ENCODE peak calls at places on chromosomes 11 and 22, in six cellular contexts. One of them, this sample, is unnamed.

GRCh38 chr22:33579448-33580093 is 340.7 kb downstream of the LARGE1 start:
- DNase-seq in SJSA1: peak; percentile 37
- DNase-seq in IMR-90: peak; percentile 38
- DNase-seq in right cardiac atrium: peak; percentile 81
- DNase-seq in A549: peak; percentile 68
- DNase-seq in pancreas: peak; percentile 66
- DNase-seq in this sample: no peak

GRCh38 chr11:46944356-46944755 is 7.8 kb downstream of the CSTPP1 start:
- DNase-seq in SJSA1: no peak
- DNase-seq in A549: no peak
- DNase-seq in right cardiac atrium: no peak
- DNase-seq in pancreas: no peak
- DNase-seq in IMR-90: no peak
- DNase-seq in this sample: no peak

GRCh38 chr11:132318421-132319157 is 948.2 kb downstream of the NTM start:
- DNase-seq in pancreas: no peak
- DNase-seq in IMR-90: peak; percentile 76
- DNase-seq in SJSA1: peak; percentile 0
- DNase-seq in right cardiac atrium: no peak
- DNase-seq in A549: no peak
- DNase-seq in this sample: no peak

GRCh38 chr11:124199702-124200101 is 16.6 kb downstream of the OR10D3 start:
- DNase-seq in right cardiac atrium: no peak
- DNase-seq in IMR-90: peak; percentile 42
- DNase-seq in pancreas: no peak
- DNase-seq in SJSA1: peak; percentile 22
- DNase-seq in A549: peak; percentile 25
- DNase-seq in this sample: no peak

GRCh38 chr11:76153609-76153949 is 52.7 kb downstream of the WNT11 start:
- DNase-seq in IMR-90: peak; percentile 40
- DNase-seq in right cardiac atrium: peak; percentile 70
- DNase-seq in A549: no peak
- DNase-seq in pancreas: no peak
- DNase-seq in SJSA1: no peak
- DNase-seq in this sample: no peak

GRCh38 chr11:17391493-17392355 is 3.3 kb upstream of the KCNJ11 start:
- DNase-seq in SJSA1: no peak
- DNase-seq in A549: no peak
- DNase-seq in right cardiac atrium: no peak
- DNase-seq in pancreas: no peak
- DNase-seq in IMR-90: no peak
- DNase-seq in this sample: no peak

GRCh38 chr11:87368876-87369480 is 331.2 kb downstream of the TMEM135 start:
- DNase-seq in right cardiac atrium: peak; percentile 38
- DNase-seq in A549: no peak
- DNase-seq in pancreas: no peak
- DNase-seq in IMR-90: no peak
- DNase-seq in SJSA1: no peak
- DNase-seq in this sample: no peak

GRCh38 chr11:132114185-132114584 is 743.8 kb downstream of the NTM start:
- DNase-seq in IMR-90: peak; percentile 25
- DNase-seq in right cardiac atrium: peak; percentile 67
- DNase-seq in pancreas: no peak
- DNase-seq in SJSA1: peak; percentile 6
- DNase-seq in A549: peak; percentile 6
- DNase-seq in this sample: no peak

GRCh38 chr11:27055065-27055682 is 14.6 kb downstream of the BBOX1 start:
- DNase-seq in A549: peak; percentile 78
- DNase-seq in pancreas: no peak
- DNase-seq in SJSA1: peak; percentile 50
- DNase-seq in IMR-90: peak; percentile 37
- DNase-seq in right cardiac atrium: no peak
- DNase-seq in this sample: no peak

GRCh38 chr11:104691129-104691528 is 207.1 kb downstream of the CASP12 start:
- DNase-seq in IMR-90: no peak
- DNase-seq in pancreas: no peak
- DNase-seq in SJSA1: no peak
- DNase-seq in A549: no peak
- DNase-seq in right cardiac atrium: no peak
- DNase-seq in this sample: no peak

GRCh38 chr11:131136476-131136875 is 220.2 kb upstream of the SNX19 start:
- DNase-seq in SJSA1: no peak
- DNase-seq in right cardiac atrium: no peak
- DNase-seq in pancreas: no peak
- DNase-seq in IMR-90: peak; percentile 83
- DNase-seq in A549: no peak
- DNase-seq in this sample: no peak

GRCh38 chr11:9057032-9057431 is 34.4 kb downstream of the SCUBE2 start:
- DNase-seq in SJSA1: no peak
- DNase-seq in pancreas: no peak
- DNase-seq in right cardiac atrium: no peak
- DNase-seq in A549: no peak
- DNase-seq in IMR-90: peak; percentile 12
- DNase-seq in this sample: no peak

GRCh38 chr11:117189941-117190544 is 9.1 kb upstream of the TAGLN start:
- DNase-seq in pancreas: no peak
- DNase-seq in A549: no peak
- DNase-seq in right cardiac atrium: peak; percentile 34
- DNase-seq in IMR-90: no peak
- DNase-seq in SJSA1: no peak
- DNase-seq in this sample: no peak

GRCh38 chr11:46352063-46352841 is 5.0 kb downstream of the DGKZ start:
- DNase-seq in A549: peak; percentile 46
- DNase-seq in right cardiac atrium: peak; percentile 74
- DNase-seq in pancreas: peak; percentile 86
- DNase-seq in SJSA1: peak; percentile 30
- DNase-seq in IMR-90: no peak
- DNase-seq in this sample: peak; percentile 80

GRCh38 chr11:12066056-12066798 is 44.2 kb upstream of the MICAL2 start:
- DNase-seq in A549: peak; percentile 98
- DNase-seq in pancreas: peak; percentile 43
- DNase-seq in SJSA1: peak; percentile 90
- DNase-seq in right cardiac atrium: no peak
- DNase-seq in IMR-90: peak; percentile 98
- DNase-seq in this sample: no peak

GRCh38 chr11:75239551-75240290 is 853 bp upstream of the TPBGL start:
- DNase-seq in A549: no peak
- DNase-seq in pancreas: peak; percentile 37
- DNase-seq in SJSA1: no peak
- DNase-seq in IMR-90: no peak
- DNase-seq in right cardiac atrium: no peak
- DNase-seq in this sample: no peak

GRCh38 chr11:28598531-28598930 is 490.3 kb downstream of the METTL15 start:
- DNase-seq in A549: no peak
- DNase-seq in IMR-90: no peak
- DNase-seq in right cardiac atrium: no peak
- DNase-seq in pancreas: no peak
- DNase-seq in SJSA1: no peak
- DNase-seq in this sample: no peak

GRCh38 chr22:30239421-30240405 is 6.8 kb downstream of the LIF start:
- DNase-seq in right cardiac atrium: no peak
- DNase-seq in SJSA1: no peak
- DNase-seq in A549: no peak
- DNase-seq in IMR-90: peak; percentile 76
- DNase-seq in pancreas: no peak
- DNase-seq in this sample: peak; percentile 15

GRCh38 chr11:118622376-118623290 is 15.2 kb downstream of the PHLDB1 start:
- DNase-seq in A549: peak; percentile 74
- DNase-seq in SJSA1: peak; percentile 94
- DNase-seq in right cardiac atrium: peak; percentile 77
- DNase-seq in pancreas: no peak
- DNase-seq in IMR-90: peak; percentile 69
- DNase-seq in this sample: no peak

GRCh38 chr11:118621071-118621815 is 13.8 kb downstream of the PHLDB1 start:
- DNase-seq in A549: no peak
- DNase-seq in right cardiac atrium: peak; percentile 95
- DNase-seq in pancreas: peak; percentile 87
- DNase-seq in IMR-90: peak; percentile 86
- DNase-seq in SJSA1: peak; percentile 61
- DNase-seq in this sample: no peak

GRCh38 chr11:118625036-118625690 is 17.7 kb downstream of the PHLDB1 start:
- DNase-seq in IMR-90: no peak
- DNase-seq in SJSA1: no peak
- DNase-seq in A549: no peak
- DNase-seq in right cardiac atrium: peak; percentile 41
- DNase-seq in pancreas: no peak
- DNase-seq in this sample: no peak

GRCh38 chr11:118621898-118622375 is 14.5 kb downstream of the PHLDB1 start:
- DNase-seq in A549: no peak
- DNase-seq in SJSA1: no peak
- DNase-seq in pancreas: no peak
- DNase-seq in IMR-90: no peak
- DNase-seq in right cardiac atrium: peak; percentile 39
- DNase-seq in this sample: no peak

GRCh38 chr11:118623291-118623655 is 15.9 kb downstream of the PHLDB1 start:
- DNase-seq in pancreas: no peak
- DNase-seq in IMR-90: peak; percentile 54
- DNase-seq in right cardiac atrium: peak; percentile 72
- DNase-seq in SJSA1: peak; percentile 34
- DNase-seq in A549: peak; percentile 32
- DNase-seq in this sample: no peak
- H3K4me3 ChIP-seq in pancreas: no peak overlapping the region
- H3K4me3 ChIP-seq in IMR-90: no peak overlapping the region
- H3K4me3 ChIP-seq in right cardiac atrium: no peak overlapping the region
- H3K4me3 ChIP-seq in SJSA1: peak overlapping the region; percentile 19
- H3K4me3 ChIP-seq in A549: no peak overlapping the region
- H3K4me3 ChIP-seq in this sample: no peak overlapping the region

GRCh38 chr22:20157416-20158183 is 6.7 kb upstream of the CCDC188 start:
- DNase-seq in A549: no peak
- DNase-seq in pancreas: no peak
- DNase-seq in right cardiac atrium: no peak
- DNase-seq in SJSA1: no peak
- DNase-seq in IMR-90: no peak
- DNase-seq in this sample: no peak

GRCh38 chr22:20159088-20159487 is 8.2 kb upstream of the CCDC188 start:
- DNase-seq in right cardiac atrium: no peak
- DNase-seq in SJSA1: no peak
- DNase-seq in A549: no peak
- DNase-seq in pancreas: no peak
- DNase-seq in IMR-90: no peak
- DNase-seq in this sample: no peak

GRCh38 chr22:20156611-20157415 is 6.0 kb upstream of the CCDC188 start:
- DNase-seq in IMR-90: peak; percentile 66
- DNase-seq in right cardiac atrium: peak; percentile 95
- DNase-seq in SJSA1: peak; percentile 72
- DNase-seq in A549: peak; percentile 62
- DNase-seq in pancreas: peak; percentile 100
- DNase-seq in this sample: peak; percentile 81

GRCh38 chr22:20158366-20159036 is 7.6 kb upstream of the CCDC188 start:
- DNase-seq in pancreas: no peak
- DNase-seq in IMR-90: no peak
- DNase-seq in SJSA1: no peak
- DNase-seq in right cardiac atrium: no peak
- DNase-seq in A549: no peak
- DNase-seq in this sample: no peak

DNA sequence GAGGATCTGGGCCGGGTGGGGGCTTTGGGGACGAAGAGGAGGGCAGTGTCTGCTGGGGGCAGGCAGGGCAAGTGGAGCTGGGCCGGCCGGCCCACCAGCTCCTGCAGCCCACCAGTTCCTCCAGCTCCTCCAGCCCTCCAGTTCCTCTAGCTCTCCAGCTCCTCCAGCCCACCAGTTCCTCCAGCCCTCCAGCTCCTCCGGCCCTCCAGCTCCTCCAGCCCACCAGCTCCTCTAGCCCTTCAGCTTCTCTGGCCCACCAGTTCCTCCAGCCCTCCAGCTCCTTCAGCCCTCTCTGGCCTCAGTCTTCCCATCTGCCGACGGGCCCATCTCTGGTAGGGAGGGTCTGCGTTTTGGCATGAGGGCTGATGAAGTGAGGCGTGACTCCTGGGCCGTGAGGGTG is 9.2 kb upstream of the CCDC188 start:
- DNase-seq in SJSA1: no peak
- DNase-seq in right cardiac atrium: no peak
- DNase-seq in IMR-90: no peak
- DNase-seq in A549: no peak
- DNase-seq in pancreas: no peak
- DNase-seq in this sample: no peak
- H3K4me3 ChIP-seq in SJSA1: no peak overlapping the region
- H3K4me3 ChIP-seq in right cardiac atrium: no peak overlapping the region
- H3K4me3 ChIP-seq in IMR-90: no peak overlapping the region
- H3K4me3 ChIP-seq in A549: no peak overlapping the region
- H3K4me3 ChIP-seq in pancreas: no peak overlapping the region
- H3K4me3 ChIP-seq in this sample: no peak overlapping the region

DNA sequence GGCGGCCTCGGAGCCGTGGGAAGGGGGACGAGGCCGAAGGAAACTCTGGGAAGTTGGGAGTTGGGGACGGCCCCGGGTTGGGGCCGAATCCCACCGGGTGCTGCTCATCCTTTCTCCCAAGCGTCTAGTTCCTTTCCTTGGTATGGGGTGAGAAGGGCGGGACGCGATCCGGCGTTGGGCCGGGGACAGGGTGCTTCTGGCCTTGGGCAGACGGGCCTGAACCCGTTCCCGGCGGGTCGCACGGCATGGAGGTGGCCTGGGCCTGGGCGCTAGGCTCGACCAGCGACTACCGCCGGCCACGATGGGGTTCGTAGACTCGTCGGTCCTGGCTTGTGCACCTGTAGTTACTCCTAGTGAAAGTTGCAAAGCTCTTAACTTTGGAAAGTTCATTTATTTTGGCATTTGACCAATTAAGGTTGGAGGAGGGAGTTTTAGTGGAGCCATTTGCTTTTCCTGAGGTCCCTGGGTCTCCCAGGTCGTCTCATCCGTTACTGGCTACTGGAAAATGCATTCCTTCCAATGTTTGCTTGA is 1.0 kb downstream of the SYT9 start:
- DNase-seq in pancreas: peak; percentile 66
- DNase-seq in IMR-90: no peak
- DNase-seq in right cardiac atrium: peak; percentile 21
- DNase-seq in SJSA1: no peak
- DNase-seq in A549: no peak
- DNase-seq in this sample: no peak
- H3K4me3 ChIP-seq in pancreas: peak overlapping the region; percentile 76
- H3K4me3 ChIP-seq in IMR-90: no peak overlapping the region
- H3K4me3 ChIP-seq in right cardiac atrium: peak overlapping the region; percentile 30
- H3K4me3 ChIP-seq in SJSA1: no peak overlapping the region
- H3K4me3 ChIP-seq in A549: peak overlapping the region; percentile 54
- H3K4me3 ChIP-seq in this sample: no peak overlapping the region

GRCh38 chr11:112175596-112175947 is 260 bp downstream of the BCO2 start:
- DNase-seq in IMR-90: no peak
- DNase-seq in A549: no peak
- DNase-seq in pancreas: no peak
- DNase-seq in SJSA1: no peak
- DNase-seq in right cardiac atrium: no peak
- DNase-seq in this sample: no peak
- H3K4me3 ChIP-seq in IMR-90: peak overlapping the region; percentile 37
- H3K4me3 ChIP-seq in A549: peak overlapping the region; percentile 46
- H3K4me3 ChIP-seq in pancreas: peak overlapping the region; percentile 17
- H3K4me3 ChIP-seq in SJSA1: peak overlapping the region; percentile 24
- H3K4me3 ChIP-seq in right cardiac atrium: peak overlapping the region; percentile 69
- H3K4me3 ChIP-seq in this sample: no peak overlapping the region

DNA sequence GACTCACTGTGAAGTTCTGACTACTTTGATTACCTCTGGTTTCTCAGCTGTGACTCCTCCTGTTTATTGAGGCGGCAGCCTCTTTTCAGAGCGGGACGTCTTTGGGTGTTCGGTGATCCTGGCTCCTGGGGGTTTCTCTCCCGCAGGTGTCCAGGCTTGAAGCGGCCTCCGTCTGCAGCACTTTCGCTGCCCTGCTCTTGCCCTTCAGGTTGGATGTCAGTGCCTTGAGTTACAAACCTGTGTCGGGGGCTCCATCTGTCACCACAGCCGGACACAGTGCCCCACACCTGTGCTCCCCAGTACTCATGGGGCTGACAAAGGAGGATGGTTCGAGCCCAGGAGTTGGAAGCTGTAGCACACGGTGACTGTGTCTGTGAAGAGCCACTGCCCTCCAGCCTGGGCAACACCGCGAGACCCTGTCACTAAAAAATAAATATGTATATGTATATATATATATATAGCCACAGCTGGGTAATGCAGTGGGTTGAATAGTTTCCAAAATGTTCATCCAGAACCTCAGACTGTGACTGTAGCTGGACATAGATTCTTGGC is 104.1 kb downstream of the BRD1 start:
- DNase-seq in IMR-90: no peak
- DNase-seq in pancreas: no peak
- DNase-seq in A549: no peak
- DNase-seq in right cardiac atrium: no peak
- DNase-seq in SJSA1: no peak
- DNase-seq in this sample: no peak
- H3K4me3 ChIP-seq in IMR-90: no peak overlapping the region
- H3K4me3 ChIP-seq in pancreas: no peak overlapping the region
- H3K4me3 ChIP-seq in A549: no peak overlapping the region
- H3K4me3 ChIP-seq in right cardiac atrium: no peak overlapping the region
- H3K4me3 ChIP-seq in SJSA1: no peak overlapping the region
- H3K4me3 ChIP-seq in this sample: no peak overlapping the region

This sample was measured in CD4-positive, alpha-beta memory T cell.